ENCODE peak calls at places on chromosome X, in seven cellular contexts. S is GM23338, I is right atrium auricular region, H is pancreas, T is esophagus squamous epithelium, Q is IMR-90, X is H9. R is an unnamed sample. For H3K4me1, the result is how much of the 10 kb centered on the place peaks cover.

GRCh38 chrX:131728295-131729145 is 184.6 kb downstream of the OR13H1 start:
- DNase-seq in S (no peak), X (no peak), T (peak), Q (peak), H (no peak), I (peak), R (no peak)

GRCh38 chrX:140764401-140764919 is 54.9 kb downstream of the LINC00632 start:
- DNase-seq in I (no peak), Q (peak), S (peak), X (peak), H (peak), T (no peak), R (no peak)

GRCh38 chrX:44744828-44745227 is 99.0 kb upstream of the DUSP21 start:
- DNase-seq in X (no peak), I (no peak), H (no peak), S (no peak), Q (no peak), T (no peak), R (no peak)

GRCh38 chrX:109966246-109966645 is 36.7 kb upstream of the TMEM164 start:
- DNase-seq in S (no peak), X (no peak), Q (no peak), T (no peak), I (no peak), H (no peak), R (no peak)

GRCh38 chrX:24790166-24790565 is 96.4 kb downstream of the POLA1 start:
- DNase-seq in S (no peak), H (no peak), T (no peak), X (no peak), Q (no peak), I (no peak), R (no peak)

GRCh38 chrX:3994315-3994714 is 280.9 kb upstream of the PRKX start:
- DNase-seq in S (no peak), X (no peak), T (no peak), H (no peak), Q (no peak), I (no peak), R (no peak)

GRCh38 chrX:2696698-2697215 is 5.7 kb downstream of the CD99 start:
- DNase-seq in Q (peak), H (no peak), I (no peak), T (no peak), S (no peak), X (no peak), R (no peak)

GRCh38 chrX:45756562-45756961 is 555.9 kb upstream of the DIPK2B start:
- DNase-seq in H (no peak), X (no peak), S (no peak), Q (no peak), I (no peak), T (no peak), R (no peak)

GRCh38 chrX:154056739-154057367 is 37.2 kb upstream of the IRAK1 start:
- DNase-seq in I (no peak), T (no peak), S (no peak), H (no peak), Q (peak), X (no peak), R (no peak)

GRCh38 chrX:101037231-101037630 is 14.7 kb downstream of the TRMT2B start:
- DNase-seq in Q (peak), I (no peak), X (no peak), T (no peak), H (no peak), S (no peak), R (no peak)

GRCh38 chrX:110015027-110015426 is 12.1 kb downstream of the TMEM164 start:
- DNase-seq in Q (no peak), I (no peak), S (no peak), H (no peak), T (no peak), X (no peak), R (no peak)

GRCh38 chrX:10617186-10617963 is 3.0 kb downstream of the MID1 start:
- DNase-seq in H (no peak), X (no peak), Q (no peak), T (no peak), I (no peak), S (peak), R (no peak)

GRCh38 chrX:21847342-21847741 is 7.9 kb downstream of the MBTPS2 start:
- DNase-seq in H (no peak), S (no peak), T (no peak), I (no peak), Q (no peak), X (no peak), R (no peak)

GRCh38 chrX:48883729-48884128 is 13.8 kb downstream of the TIMM17B start:
- DNase-seq in I (no peak), T (no peak), H (no peak), X (no peak), Q (no peak), S (peak), R (no peak)

GRCh38 chrX:54157561-54157960 is 25.5 kb downstream of the FAM120C start:
- DNase-seq in H (no peak), T (no peak), S (no peak), Q (no peak), I (no peak), X (no peak), R (no peak)

GRCh38 chrX:16892504-16893362 is 22.6 kb upstream of the RBBP7 start:
- DNase-seq in T (peak), S (peak), H (no peak), I (peak), Q (peak), X (peak), R (peak)

GRCh38 chrX:45165726-45166125 is 35.0 kb downstream of the DIPK2B start:
- DNase-seq in S (no peak), H (no peak), Q (no peak), X (no peak), T (no peak), I (no peak), R (no peak)

GRCh38 chrX:100098660-100099375 is 311.3 kb downstream of the PCDH19 start:
- DNase-seq in I (no peak), X (no peak), Q (no peak), S (no peak), H (no peak), T (no peak), R (no peak)

GRCh38 chrX:38803286-38803608 is 2.0 kb downstream of the MID1IP1 start:
- DNase-seq in X (no peak), S (no peak), Q (no peak), T (no peak), I (no peak), H (no peak), R (no peak)

GRCh38 chrX:42615161-42615563 is 162.8 kb downstream of the PPP1R2C start:
- DNase-seq in S (peak), X (peak), Q (no peak), T (no peak), I (no peak), H (no peak), R (no peak)

GRCh38 chrX:136789856-136790255 is 9.1 kb upstream of the ARHGEF6 start:
- DNase-seq in T (no peak), H (no peak), S (no peak), I (no peak), Q (no peak), X (no peak), R (no peak)

GRCh38 chrX:38891641-38892413 is 90.6 kb downstream of the MID1IP1 start:
- DNase-seq in I (no peak), H (no peak), T (no peak), X (no peak), S (no peak), Q (peak), R (no peak)

GRCh38 chrX:108310511-108310910 is 127.7 kb downstream of the COL4A6 start:
- DNase-seq in X (no peak), I (no peak), S (no peak), H (no peak), Q (peak), T (no peak), R (no peak)

GRCh38 chrX:21843179-21843578 is 3.8 kb downstream of the MBTPS2 start:
- DNase-seq in Q (peak), I (no peak), S (no peak), H (no peak), T (no peak), X (no peak), R (no peak)

GRCh38 chrX:149392896-149393295 is 112.2 kb downstream of the IDS start:
- DNase-seq in H (no peak), S (no peak), I (no peak), Q (no peak), T (no peak), X (no peak), R (no peak)

GRCh38 chrX:100720301-100720700 is 11.6 kb downstream of the SYTL4 start:
- DNase-seq in I (no peak), S (no peak), H (no peak), X (no peak), Q (peak), T (no peak), R (no peak)

GRCh38 chrX:103780701-103781402 is 4.2 kb downstream of the PLP1 start:
- DNase-seq in T (no peak), I (peak), X (peak), S (no peak), Q (no peak), H (no peak), R (no peak)

GRCh38 chrX:70196961-70197805 is 19.9 kb downstream of the DGAT2L6 start:
- DNase-seq in S (peak), X (peak), T (no peak), I (no peak), Q (peak), H (no peak), R (peak)

GRCh38 chrX:67700607-67701006 is 156.8 kb downstream of the AR start:
- DNase-seq in T (no peak), H (no peak), Q (no peak), S (no peak), I (no peak), X (no peak), R (no peak)

GRCh38 chrX:55187281-55187680 is 32.9 kb upstream of the PAGE5 start:
- DNase-seq in I (no peak), S (no peak), H (no peak), X (no peak), T (no peak), Q (no peak), R (no peak)

GRCh38 chrX:140318306-140318705 is 186.6 kb downstream of the SOX3 start:
- DNase-seq in I (no peak), Q (no peak), X (no peak), T (no peak), H (no peak), S (no peak), R (no peak)

GRCh38 chrX:153766871-153767673 is 3.0 kb downstream of the PLXNB3 start:
- DNase-seq in T (no peak), H (peak), S (peak), I (no peak), X (peak), Q (no peak), R (no peak)

GRCh38 chrX:130560558-130560957 is 158.8 kb downstream of the RBMX2 start:
- DNase-seq in X (no peak), Q (no peak), S (no peak), H (no peak), I (no peak), T (no peak), R (no peak)

GRCh38 chrX:37825225-37825842 is 22.0 kb downstream of the DYNLT3 start:
- DNase-seq in X (peak), I (no peak), Q (peak), S (peak), H (no peak), T (no peak), R (no peak)

GRCh38 chrX:68931345-68931744 is 102.5 kb downstream of the EFNB1 start:
- DNase-seq in X (no peak), I (no peak), T (no peak), H (no peak), S (no peak), Q (no peak), R (no peak)

GRCh38 chrX:68930576-68931317 is 101.9 kb downstream of the EFNB1 start:
- DNase-seq in S (no peak), H (no peak), X (no peak), I (no peak), T (no peak), Q (no peak), R (no peak)

GRCh38 chrX:68929332-68930150 is 100.7 kb downstream of the EFNB1 start:
- DNase-seq in X (no peak), I (peak), Q (peak), H (no peak), S (no peak), T (no peak), R (peak)

GRCh38 chrX:68928401-68928800 is 99.6 kb downstream of the EFNB1 start:
- DNase-seq in X (no peak), H (no peak), I (no peak), Q (no peak), S (no peak), T (no peak), R (no peak)

GRCh38 chrX:68927178-68927577 is 98.4 kb downstream of the EFNB1 start:
- DNase-seq in H (no peak), X (no peak), I (no peak), S (no peak), Q (no peak), T (no peak), R (no peak)
- H3K4me1 ChIP-seq in H (under half), X (under half), I (under half), S (under half), Q (under half), T (under half), R (under half)

GRCh38 chrX:19674041-19674769 is 158.9 kb upstream of the MAP3K15 start:
- DNase-seq in S (no peak), Q (no peak), H (no peak), X (no peak), T (no peak), I (no peak), R (no peak)
- H3K4me1 ChIP-seq in S (under half), Q (under half), H (under half), X (under half), T (under half), I (under half), R (under half)

GRCh38 chrX:116806288-116806802 is 343.6 kb upstream of the CT83 start:
- DNase-seq in S (peak), X (peak), T (no peak), Q (no peak), H (no peak), I (no peak), R (no peak)
- H3K4me1 ChIP-seq in S (under half), X (under half), T (under half), Q (under half), H (under half), I (under half), R (under half)

GRCh38 chrX:40091691-40092421 is 5.9 kb downstream of the BCOR start:
- DNase-seq in Q (no peak), I (no peak), H (peak), S (no peak), X (peak), T (no peak), R (no peak)
- H3K4me1 ChIP-seq in Q (under half), I (under half), H (under half), S (under half), X (under half), T (under half), R (under half)